ENCODE peak calls at places on chromosome 12, in eight cellular contexts. J is hepatocyte; B is nephron progenitor cell; H is EL; O is NCI-H1930; I is iPS-NIHi11; A is effector memory CD8-positive, alpha-beta T cell; G is progenitor cell of endocrine pancreas. P is an unnamed sample.

GRCh38 chr12:7642876-7643309 is 22.8 kb downstream of the APOBEC1 start:
- DNase-seq in I (no peak), O (no peak), H (peak; percentile 40), G (no peak), A (no peak), J (no peak), B (peak; percentile 16), P (no peak)

GRCh38 chr12:125135906-125136305 is 70.7 kb downstream of the AACS start:
- DNase-seq in G (no peak), A (no peak), H (no peak), B (no peak), I (no peak), O (no peak), J (no peak), P (no peak)

GRCh38 chr12:109458771-109459208 is 18.3 kb downstream of the KCTD10 start:
- DNase-seq in I (peak; percentile 73), H (no peak), A (no peak), B (no peak), J (no peak), G (no peak), O (no peak), P (peak; percentile 25)

GRCh38 chr12:115946867-115947695 is 330.4 kb downstream of the MED13L start:
- DNase-seq in A (no peak), B (no peak), H (peak; percentile 16), O (no peak), G (no peak), J (no peak), I (no peak), P (no peak)

GRCh38 chr12:64608901-64609542 is 1.3 kb upstream of the RASSF3 start:
- DNase-seq in H (peak; percentile 73), O (peak; percentile 7), B (peak; percentile 22), J (peak; percentile 68), G (no peak), I (peak; percentile 67), A (peak; percentile 44), P (peak; percentile 79)

GRCh38 chr12:93322784-93323183 is 54.9 kb upstream of the NUDT4 start:
- DNase-seq in I (no peak), H (peak; percentile 77), J (no peak), G (no peak), B (no peak), O (no peak), A (no peak), P (peak; percentile 82)

GRCh38 chr12:15856097-15856982 is 25.8 kb upstream of the STRAP start:
- DNase-seq in H (peak; percentile 69), G (peak; percentile 39), J (peak; percentile 68), A (peak; percentile 54), O (peak; percentile 60), I (peak; percentile 40), B (peak; percentile 37), P (peak; percentile 68)

GRCh38 chr12:64085154-64085553 is 136.9 kb downstream of the KICS2 start:
- DNase-seq in O (no peak), J (no peak), I (no peak), H (no peak), A (no peak), B (no peak), G (no peak), P (no peak)

GRCh38 chr12:113500662-113501435 is 29.2 kb upstream of the LHX5 start:
- DNase-seq in B (no peak), I (peak; percentile 75), G (no peak), H (no peak), O (no peak), J (no peak), A (no peak), P (no peak)

GRCh38 chr12:68175566-68176033 is 16.1 kb upstream of the IFNG start:
- DNase-seq in J (no peak), H (no peak), I (no peak), A (peak; percentile 63), G (no peak), O (no peak), B (no peak), P (peak; percentile 52)

GRCh38 chr12:643478-644292 is 19.6 kb downstream of the NINJ2 start:
- DNase-seq in A (peak; percentile 31), B (no peak), O (no peak), G (no peak), J (no peak), I (no peak), H (no peak), P (no peak)

GRCh38 chr12:69947922-69948321 is 122.9 kb downstream of the MYRFL start:
- DNase-seq in B (no peak), A (no peak), H (no peak), G (no peak), I (no peak), O (no peak), J (no peak), P (no peak)

GRCh38 chr12:74646831-74647230 is 109.2 kb downstream of the ATXN7L3B start:
- DNase-seq in A (no peak), O (no peak), B (no peak), J (peak; percentile 17), G (no peak), H (peak; percentile 1), I (no peak), P (no peak)

P was measured in M059J.